ENCODE peak calls at places on chromosomes 13 and 19, in nine cellular contexts. U, B, R, Z, Q, T, M, H and A are unnamed samples.
A peak's percentile ranks its signal among the peaks of the same experiment; 100 is the strongest.

GRCh38 chr19:574658-575526 is 2.5 kb downstream of the BSG start:
- DNase-seq in U (peak; percentile 34), B (no peak), R (no peak), Z (no peak), Q (peak; percentile 16), T (peak; percentile 58), M (no peak), H (no peak), A (peak; percentile 11)

GRCh38 chr13:59236309-59236939 is 927.3 kb downstream of the DIAPH3 start:
- DNase-seq in U (no peak), B (no peak), R (no peak), Z (no peak), Q (no peak), T (no peak), M (no peak), H (no peak), A (no peak)

GRCh38 chr13:61664821-61665705 is 249.4 kb upstream of the PCDH20 start:
- DNase-seq in U (no peak), B (no peak), R (no peak), Z (no peak), Q (peak; percentile 45), T (peak; percentile 43), M (peak; percentile 10), H (no peak), A (no peak)

GRCh38 chr13:24274452-24274971 is 34.9 kb upstream of the C1QTNF9 start:
- DNase-seq in U (peak; percentile 52), B (peak; percentile 79), R (no peak), Z (no peak), Q (no peak), T (no peak), M (no peak), H (no peak), A (peak; percentile 63)

GRCh38 chr13:77222000-77222690 is 104.7 kb downstream of the MYCBP2 start:
- DNase-seq in U (no peak), B (no peak), R (no peak), Z (no peak), Q (no peak), T (no peak), M (no peak), H (no peak), A (no peak)

GRCh38 chr13:99468971-99469545 is 32.2 kb upstream of the TM9SF2 start:
- DNase-seq in U (no peak), B (no peak), R (no peak), Z (no peak), Q (no peak), T (no peak), M (no peak), H (no peak), A (no peak)

GRCh38 chr13:113875829-113876228 is 12.0 kb upstream of the GAS6 start:
- DNase-seq in U (no peak), B (no peak), R (no peak), Z (no peak), Q (no peak), T (no peak), M (no peak), H (no peak), A (no peak)

GRCh38 chr13:71922191-71922590 is 55.2 kb upstream of the DACH1 start:
- DNase-seq in U (no peak), B (no peak), R (no peak), Z (no peak), Q (no peak), T (peak; percentile 19), M (no peak), H (no peak), A (no peak)

GRCh38 chr13:92716749-92717148 is 509.9 kb upstream of the GPC6 start:
- DNase-seq in U (no peak), B (no peak), R (no peak), Z (no peak), Q (no peak), T (peak; percentile 9), M (no peak), H (no peak), A (no peak)

GRCh38 chr19:53091413-53091812 is 11.8 kb downstream of the ZNF160 start:
- DNase-seq in U (no peak), B (no peak), R (no peak), Z (no peak), Q (no peak), T (no peak), M (no peak), H (no peak), A (no peak)

GRCh38 chr13:106156468-106156867 is 379.0 kb downstream of the EFNB2 start:
- DNase-seq in U (no peak), B (no peak), R (no peak), Z (no peak), Q (peak; percentile 86), T (peak; percentile 100), M (peak; percentile 78), H (no peak), A (no peak)

GRCh38 chr19:48906324-48906723 is 6.2 kb downstream of the NUCB1 start:
- DNase-seq in U (no peak), B (no peak), R (no peak), Z (no peak), Q (no peak), T (no peak), M (no peak), H (no peak), A (no peak)

GRCh38 chr13:81487151-81487550 is 1146.2 kb upstream of the SPRY2 start:
- DNase-seq in U (no peak), B (no peak), R (no peak), Z (no peak), Q (no peak), T (no peak), M (peak; percentile 35), H (no peak), A (no peak)

GRCh38 chr13:49584771-49585182 is 581 bp downstream of the RCBTB1 start:
- DNase-seq in U (no peak), B (no peak), R (no peak), Z (no peak), Q (no peak), T (no peak), M (no peak), H (no peak), A (peak; percentile 23)

GRCh38 chr19:19352823-19353222 is 32.2 kb downstream of the MAU2 start:
- DNase-seq in U (no peak), B (no peak), R (no peak), Z (no peak), Q (no peak), T (no peak), M (no peak), H (no peak), A (no peak)

GRCh38 chr13:75908137-75908536 is 272.0 kb downstream of the LMO7 start:
- DNase-seq in U (no peak), B (no peak), R (no peak), Z (no peak), Q (no peak), T (no peak), M (no peak), H (no peak), A (no peak)

GRCh38 chr19:7679017-7679720 is 1.5 kb upstream of the TRAPPC5 start:
- DNase-seq in U (peak; percentile 68), B (peak; percentile 74), R (peak; percentile 39), Z (peak; percentile 3), Q (no peak), T (no peak), M (no peak), H (peak; percentile 26), A (peak; percentile 70)

GRCh38 chr13:26983533-26984315 is 187.9 kb downstream of the USP12 start:
- DNase-seq in U (no peak), B (no peak), R (no peak), Z (no peak), Q (no peak), T (peak; percentile 22), M (no peak), H (no peak), A (no peak)

GRCh38 chr13:47281981-47282380 is 385.1 kb upstream of the HTR2A start:
- DNase-seq in U (no peak), B (no peak), R (no peak), Z (no peak), Q (no peak), T (no peak), M (no peak), H (no peak), A (no peak)

GRCh38 chr19:46759817-46760333 is 13.6 kb upstream of the STRN4 start:
- DNase-seq in U (no peak), B (no peak), R (no peak), Z (no peak), Q (peak; percentile 36), T (peak; percentile 84), M (no peak), H (no peak), A (no peak)

GRCh38 chr19:18456974-18457373 is 19.0 kb upstream of the ISYNA1 start:
- DNase-seq in U (no peak), B (no peak), R (no peak), Z (peak; percentile 20), Q (no peak), T (no peak), M (no peak), H (no peak), A (no peak)

GRCh38 chr19:21358768-21359451 is at the start of gene ZNF738:
- DNase-seq in U (peak; percentile 70), B (peak; percentile 87), R (peak; percentile 48), Z (peak; percentile 91), Q (peak; percentile 97), T (peak; percentile 92), M (peak; percentile 94), H (peak; percentile 60), A (peak; percentile 96)

GRCh38 chr13:70835349-70835748 is 727.1 kb upstream of the KLHL1 start:
- DNase-seq in U (no peak), B (no peak), R (no peak), Z (no peak), Q (no peak), T (no peak), M (no peak), H (no peak), A (no peak)

GRCh38 chr19:2495130-2495641 is 19.3 kb downstream of the GADD45B start:
- DNase-seq in U (no peak), B (no peak), R (no peak), Z (no peak), Q (peak; percentile 67), T (no peak), M (no peak), H (no peak), A (no peak)

GRCh38 chr19:6753178-6754031 is 13.8 kb downstream of the SH2D3A start:
- DNase-seq in U (peak; percentile 81), B (peak; percentile 85), R (peak; percentile 50), Z (no peak), Q (peak; percentile 79), T (peak; percentile 39), M (peak; percentile 91), H (no peak), A (peak; percentile 91)